ENCODE peak calls at places on chromosome 10, in five cellular contexts. X, Q, C, I and K are unnamed samples.

GRCh38 chr10:63115732-63116383 is 17.3 kb upstream of the NRBF2 start:
- DNase-seq in C (no peak), X (no peak), I (no peak), Q (no peak), K (no peak)

GRCh38 chr10:47094126-47094525 is 182.9 kb downstream of the PTPN20 start:
- DNase-seq in Q (no peak), C (no peak), I (no peak), X (no peak), K (no peak)

GRCh38 chr10:89391882-89392756 is at the start of gene IFIT1:
- DNase-seq in C (peak), X (peak), Q (peak), I (no peak), K (no peak)

GRCh38 chr10:119292968-119293367 is 85.6 kb downstream of the GRK5 start:
- DNase-seq in I (no peak), X (no peak), C (no peak), Q (no peak), K (no peak)

GRCh38 chr10:69567920-69568319 is 5.3 kb downstream of the NEUROG3 start:
- DNase-seq in Q (no peak), C (no peak), I (peak), X (peak), K (no peak)

GRCh38 chr10:132918617-132919373 is 23.6 kb downstream of the CFAP46 start:
- DNase-seq in Q (no peak), X (no peak), I (peak), C (no peak), K (no peak)

GRCh38 chr10:130045801-130046321 is 64.8 kb downstream of the C10orf143 start:
- DNase-seq in I (peak), C (no peak), Q (no peak), X (no peak), K (no peak)

GRCh38 chr10:37124532-37124931 is 866 bp upstream of the ANKRD30A start:
- DNase-seq in C (no peak), Q (no peak), X (no peak), I (no peak), K (no peak)

GRCh38 chr10:117552156-117552620 is 9.6 kb downstream of the EMX2 start:
- DNase-seq in Q (no peak), C (no peak), X (no peak), I (peak), K (no peak)

GRCh38 chr10:96720422-96721206 is at the start of gene PIK3AP1:
- DNase-seq in I (peak), X (no peak), C (peak), Q (peak), K (peak)

GRCh38 chr10:112911196-112911595 is 38.9 kb upstream of the TCF7L2 start:
- DNase-seq in X (no peak), I (no peak), Q (no peak), C (no peak), K (no peak)

GRCh38 chr10:70232155-70232858 is 922 bp downstream of the PPA1 start:
- DNase-seq in X (no peak), Q (no peak), I (peak), C (peak), K (no peak)

GRCh38 chr10:122490786-122491680 is 29.7 kb downstream of the HTRA1 start:
- DNase-seq in X (no peak), C (no peak), Q (no peak), I (no peak), K (no peak)

GRCh38 chr10:113139695-113140094 is 189.6 kb downstream of the TCF7L2 start:
- DNase-seq in C (no peak), X (no peak), Q (no peak), I (no peak), K (peak)

GRCh38 chr10:125038637-125039036 is 96.7 kb downstream of the ZRANB1 start:
- DNase-seq in I (no peak), C (no peak), Q (no peak), X (no peak), K (no peak)

GRCh38 chr10:115093776-115094361 is 704 bp downstream of the ATRNL1 start:
- DNase-seq in C (peak), I (no peak), Q (no peak), X (no peak), K (no peak)
- TF ChIP-seq CTCF in C (peak), I (no peak), Q (no peak), X (no peak), K (no peak)

GRCh38 chr10:60778978-60779668 is 845 bp downstream of the CDK1 start:
- DNase-seq in X (no peak), C (no peak), I (no peak), Q (no peak), K (no peak)

GRCh38 chr10:60778214-60778977 is at the start of gene CDK1:
- DNase-seq in I (peak), Q (peak), X (peak), C (peak), K (peak)

GRCh38 chr10:60777696-60778213 is 523 bp upstream of the CDK1 start:
- DNase-seq in C (no peak), X (no peak), Q (no peak), I (no peak), K (no peak)

DNA sequence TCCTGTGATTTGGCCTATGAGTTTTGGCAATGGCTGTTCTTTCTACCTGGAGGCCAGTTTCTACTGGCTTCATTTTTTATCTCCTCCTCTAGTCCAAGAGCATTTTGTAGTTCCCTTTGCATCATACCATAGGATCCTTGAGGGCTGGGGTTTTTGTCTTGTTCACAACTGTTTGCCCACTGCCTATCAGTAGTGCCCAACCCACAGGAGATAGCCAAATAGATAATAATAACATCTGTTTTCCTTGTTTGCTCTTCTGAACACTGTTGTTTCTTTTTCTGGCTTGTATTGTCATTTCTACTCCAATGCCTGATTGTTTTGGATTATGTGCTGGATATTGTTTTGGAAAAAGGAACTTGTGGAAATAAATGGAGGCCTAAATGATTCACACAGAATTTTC is 3.4 kb downstream of the CDK1 start:
- DNase-seq in I (no peak), Q (no peak), X (no peak), C (no peak), K (no peak)
- TF ChIP-seq CTCF in I (no peak), Q (no peak), X (no peak), C (no peak), K (no peak)

DNA sequence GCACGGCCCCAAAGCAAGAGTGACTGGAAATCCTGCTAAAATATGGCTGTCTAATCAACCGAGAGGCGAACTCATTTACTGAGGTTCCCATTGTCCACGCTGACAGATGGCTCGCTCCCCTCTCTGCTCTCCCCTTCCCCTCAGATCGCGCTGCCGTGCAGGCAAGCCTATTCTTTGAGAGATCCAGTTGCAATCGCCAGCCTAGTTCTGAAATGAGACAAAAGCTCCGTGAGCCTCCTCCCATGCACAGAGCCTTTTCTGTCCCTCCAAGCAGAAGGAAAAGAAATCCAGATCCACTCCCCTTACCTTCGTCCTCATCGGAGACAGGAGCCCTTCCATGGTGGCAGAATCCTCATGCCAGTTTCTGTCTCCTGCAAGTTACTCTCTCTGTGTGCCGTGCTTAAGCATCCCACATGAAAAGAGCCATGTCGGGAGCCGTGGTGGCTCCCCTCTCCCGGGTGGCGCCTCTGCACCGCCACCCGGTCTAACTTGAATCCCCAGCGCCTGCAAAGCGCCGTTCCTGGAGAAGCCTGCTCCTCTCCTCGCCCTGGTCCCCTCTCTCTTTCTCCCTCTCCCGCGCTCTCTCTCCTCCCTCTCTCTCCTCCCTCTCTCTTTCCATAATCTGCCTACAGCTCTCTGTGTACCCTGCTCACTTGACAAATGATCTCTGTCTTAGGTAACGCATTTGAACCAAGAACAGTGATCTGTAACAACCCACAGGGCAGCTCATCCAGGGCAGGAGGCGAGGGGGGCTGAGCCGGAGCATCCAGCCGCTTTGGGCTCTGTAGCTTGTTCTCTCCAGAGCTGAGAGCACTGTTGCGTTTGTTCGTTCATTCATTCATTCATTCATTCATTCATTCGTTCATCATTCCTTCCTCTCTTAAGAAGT is 156.8 kb downstream of the FRMD4A start:
- DNase-seq in Q (no peak), C (no peak), I (peak), X (no peak), K (no peak)
- TF ChIP-seq CTCF in Q (no peak), C (no peak), I (no peak), X (no peak), K (no peak)

GRCh38 chr10:44387853-44388251 is 3.0 kb upstream of the CXCL12 start:
- DNase-seq in Q (no peak), X (no peak), I (no peak), C (no peak), K (no peak)

GRCh38 chr10:44385423-44385725 is 477 bp upstream of the CXCL12 start:
- DNase-seq in Q (no peak), I (peak), X (no peak), C (no peak), K (no peak)

GRCh38 chr10:44384601-44385422 is at the start of gene CXCL12:
- DNase-seq in Q (no peak), C (peak), X (no peak), I (peak), K (no peak)

GRCh38 chr10:44385726-44386438 is 985 bp upstream of the CXCL12 start:
- DNase-seq in Q (no peak), X (no peak), I (no peak), C (peak), K (no peak)

DNA sequence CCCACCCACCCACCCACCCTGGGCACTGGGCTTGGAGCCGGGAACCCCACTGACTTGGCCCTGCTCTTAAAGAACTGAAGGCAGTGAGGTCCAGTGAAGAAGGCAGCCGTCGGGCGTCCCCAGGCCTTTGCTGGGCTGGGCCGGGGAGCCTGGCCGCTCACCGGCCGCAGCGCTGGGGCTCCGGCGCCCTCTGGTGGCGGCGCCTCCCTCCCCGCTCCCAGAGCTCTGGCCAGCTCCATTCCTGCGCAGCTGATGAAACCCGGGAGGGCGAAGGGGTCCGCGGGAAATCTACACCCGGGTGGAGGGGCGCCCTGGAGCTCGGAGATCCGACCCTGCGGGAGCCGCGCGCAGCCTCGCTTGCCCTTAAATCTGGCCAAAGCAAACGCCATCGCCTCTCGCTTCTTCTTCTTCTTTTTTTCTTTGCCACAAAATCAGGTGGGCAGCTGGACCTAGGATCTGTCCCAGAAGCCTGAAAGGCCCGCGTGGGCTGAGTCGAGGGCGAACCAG is 1.7 kb upstream of the CXCL12 start:
- DNase-seq in C (peak), I (peak), X (no peak), Q (no peak), K (no peak)
- TF ChIP-seq CTCF in C (peak), I (peak), X (peak), Q (peak), K (peak)

GRCh38 chr10:128386816-128387604 is 260.8 kb upstream of the MKI67 start:
- DNase-seq in X (no peak), I (no peak), Q (no peak), C (no peak), K (no peak)

GRCh38 chr10:128382225-128382624 is 256.0 kb upstream of the MKI67 start:
- DNase-seq in C (no peak), X (no peak), I (no peak), Q (no peak), K (no peak)

GRCh38 chr10:128380946-128381345 is 254.7 kb upstream of the MKI67 start:
- DNase-seq in Q (no peak), C (no peak), X (no peak), I (no peak), K (no peak)

GRCh38 chr10:128386231-128386630 is 260.0 kb upstream of the MKI67 start:
- DNase-seq in C (no peak), X (no peak), Q (no peak), I (no peak), K (no peak)
- TF ChIP-seq CTCF in C (no peak), X (no peak), Q (no peak), I (no peak), K (no peak)

DNA sequence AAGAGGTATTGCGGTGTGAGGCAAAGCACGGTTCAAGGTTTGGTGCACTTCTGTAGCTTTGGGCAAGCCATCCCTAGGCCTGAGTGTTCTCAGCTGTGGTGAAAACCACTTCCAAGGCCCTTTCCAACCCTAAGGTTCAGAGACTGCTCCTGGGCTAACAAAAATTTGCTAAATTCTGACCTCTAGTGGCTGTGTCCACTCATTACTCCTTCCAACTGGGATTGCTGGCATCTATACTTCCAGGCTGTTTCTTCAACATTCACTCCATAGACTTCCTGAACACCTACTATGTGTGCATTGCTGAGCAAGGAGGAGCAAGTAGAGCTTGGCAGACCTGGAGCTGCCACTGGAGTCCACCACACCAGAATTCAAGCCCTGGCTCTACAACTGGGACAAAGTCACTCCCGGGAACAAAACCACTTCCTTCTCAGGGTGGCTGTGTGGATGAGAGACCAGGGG is 29.3 kb upstream of the SH3PXD2A start:
- DNase-seq in C (no peak), Q (no peak), I (peak), X (no peak), K (peak)
- TF ChIP-seq CTCF in C (peak), Q (peak), I (peak), X (peak), K (peak)

DNA sequence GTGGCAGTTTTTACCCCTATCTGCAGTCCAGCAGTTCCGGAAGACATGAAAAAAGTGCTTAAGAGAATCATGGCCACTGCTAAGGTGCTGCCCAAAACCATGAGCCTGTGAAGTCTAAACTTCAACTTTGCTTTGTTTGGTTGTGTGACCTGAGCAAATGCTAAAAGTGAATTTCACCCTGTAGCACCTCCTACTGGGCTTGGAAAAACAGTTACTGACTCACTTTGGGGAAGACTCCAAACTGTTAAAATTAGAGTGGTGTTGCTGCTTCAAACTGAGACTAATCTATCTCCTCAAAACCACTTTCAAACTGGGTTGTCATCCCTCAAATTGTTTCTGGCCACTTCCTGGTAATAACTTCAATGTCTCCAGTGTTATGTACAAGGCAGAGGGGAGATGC is 21.3 kb downstream of the MKX start:
- DNase-seq in Q (no peak), I (no peak), X (no peak), C (no peak), K (no peak)
- TF ChIP-seq CTCF in Q (no peak), I (no peak), X (peak), C (peak), K (peak)